ENCODE peak calls at places on chromosomes 1 and 21, in nine cellular contexts. B, U, T, V, J, E, L, A and H are unnamed samples.

GRCh38 chr1:41847011-41847410 is 71.7 kb downstream of the HIVEP3 start:
- DNase-seq in B (no peak), U (no peak), T (no peak), V (no peak), J (no peak), E (no peak), L (no peak), A (no peak), H (no peak)

GRCh38 chr1:12622506-12622905 is 4.5 kb upstream of the DHRS3 start:
- DNase-seq in B (no peak), U (no peak), T (no peak), V (no peak), J (no peak), E (no peak), L (no peak), A (no peak), H (no peak)

GRCh38 chr1:225378880-225379279 is 49.0 kb downstream of the LBR start:
- DNase-seq in B (no peak), U (no peak), T (peak), V (no peak), J (no peak), E (no peak), L (no peak), A (peak), H (no peak)

GRCh38 chr1:60970081-60970509 is 112.3 kb upstream of the NFIA start:
- DNase-seq in B (no peak), U (no peak), T (no peak), V (no peak), J (peak), E (no peak), L (no peak), A (peak), H (no peak)

GRCh38 chr1:20192364-20192763 is 6.0 kb upstream of the PLA2G2C start:
- DNase-seq in B (no peak), U (no peak), T (no peak), V (no peak), J (no peak), E (no peak), L (no peak), A (peak), H (no peak)

GRCh38 chr1:92480813-92481597 is 5.7 kb downstream of the GFI1 start:
- DNase-seq in B (no peak), U (no peak), T (no peak), V (no peak), J (no peak), E (no peak), L (no peak), A (no peak), H (peak)

GRCh38 chr21:16302851-16303282 is 573.1 kb downstream of the USP25 start:
- DNase-seq in B (no peak), U (no peak), T (peak), V (no peak), J (peak), E (no peak), L (no peak), A (peak), H (no peak)

GRCh38 chr1:37719572-37720195 is 27.4 kb downstream of the CDCA8 start:
- DNase-seq in B (no peak), U (no peak), T (no peak), V (no peak), J (no peak), E (no peak), L (no peak), A (peak), H (no peak)

GRCh38 chr21:46634966-46635323 is 529 bp upstream of the PRMT2 start:
- DNase-seq in B (peak), U (peak), T (peak), V (no peak), J (peak), E (no peak), L (peak), A (peak), H (peak)

GRCh38 chr1:185108324-185108723 is 48.4 kb downstream of the TRMT1L start:
- DNase-seq in B (no peak), U (no peak), T (no peak), V (no peak), J (no peak), E (no peak), L (no peak), A (peak), H (no peak)

GRCh38 chr1:19068639-19069276 is 112.3 kb upstream of the IFFO2 start:
- DNase-seq in B (no peak), U (no peak), T (no peak), V (no peak), J (no peak), E (no peak), L (no peak), A (no peak), H (no peak)